ENCODE peak calls at places on chromosome 19, in four cellular contexts. W is EL, S is tibial nerve, I is left cardiac atrium. M is an unnamed sample.
A peak's percentile ranks its signal among the peaks of the same experiment; 100 is the strongest.

GRCh38 chr19:37933965-37934364 is 27.0 kb downstream of the SIPA1L3 start:
- DNase-seq in W (no peak), I (peak; percentile 50), S (no peak), M (no peak)

GRCh38 chr19:21483589-21484170 is 21.7 kb upstream of the ZNF429 start:
- DNase-seq in W (no peak), S (peak; percentile 20), I (peak; percentile 52), M (no peak)

GRCh38 chr19:46413262-46414031 is at the start of gene CCDC8:
- DNase-seq in W (peak; percentile 93), S (peak; percentile 41), I (peak; percentile 87), M (peak; percentile 70)

GRCh38 chr19:31874313-31874712 is 471.1 kb upstream of the ZNF507 start:
- DNase-seq in S (no peak), W (no peak), I (no peak), M (no peak)

GRCh38 chr19:11420894-11421606 is 1.9 kb upstream of the RGL3 start:
- DNase-seq in S (no peak), I (peak; percentile 60), W (no peak), M (no peak)

GRCh38 chr19:43784251-43784980 is 3.6 kb upstream of the KCNN4 start:
- DNase-seq in I (peak; percentile 76), S (no peak), W (peak; percentile 88), M (peak; percentile 90)

GRCh38 chr19:2270572-2271515 is 11.1 kb downstream of the PEAK3 start:
- DNase-seq in S (peak; percentile 82), I (peak; percentile 91), W (peak; percentile 84), M (peak; percentile 95)

GRCh38 chr19:46241676-46242075 is 12.1 kb downstream of the IGFL1 start:
- DNase-seq in I (no peak), S (no peak), W (no peak), M (no peak)

GRCh38 chr19:48913114-48913513 is 13.0 kb downstream of the NUCB1 start:
- DNase-seq in I (no peak), W (peak; percentile 23), S (no peak), M (no peak)

GRCh38 chr19:4097501-4097900 is 26.4 kb downstream of the MAP2K2 start:
- DNase-seq in I (peak; percentile 56), S (peak; percentile 42), W (no peak), M (no peak)